ENCODE peak calls at places on chromosome 5, in nine cellular contexts. F is H4; Q is AG09319; P is HFFc6; U is posterior cingulate gyrus; B is endothelial cell; L is stimulated activated CD4-positive, alpha-beta T cell treated with anti-CD3 and anti-CD28 coated beads, Interleukin-4, amount 100 ng/mL, for 4 hours; Y is progenitor cell of endocrine pancreas; T is activated CD8-positive, alpha-beta T cell treated with anti-CD3 and anti-CD28 coated beads, Interleukin-2, amount 10 ng/mL, durations not matched to agents 7 days and 5 days. G is an unnamed sample.

GRCh38 chr5:168167338-168167737 is 124.1 kb upstream of the WWC1 start:
- DNase-seq in F (no peak), Q (no peak), P (no peak), U (no peak), B (no peak), L (no peak), Y (no peak), T (no peak), G (no peak)

GRCh38 chr5:78660401-78660800 is 11.8 kb upstream of the LHFPL2 start:
- DNase-seq in F (no peak), Q (no peak), P (no peak), U (no peak), B (no peak), L (no peak), Y (no peak), T (no peak), G (no peak)

GRCh38 chr5:177147239-177147638 is 13.7 kb downstream of the NSD1 start:
- DNase-seq in F (no peak), Q (no peak), P (peak), U (no peak), B (no peak), L (no peak), Y (no peak), T (no peak), G (no peak)

GRCh38 chr5:131999991-132000490 is 11.4 kb downstream of the ACSL6 start:
- DNase-seq in F (no peak), Q (no peak), P (no peak), U (no peak), B (no peak), L (no peak), Y (no peak), T (no peak), G (no peak)

GRCh38 chr5:150146862-150147579 is 8.6 kb downstream of the PDGFRB start:
- DNase-seq in F (no peak), Q (no peak), P (no peak), U (peak), B (no peak), L (no peak), Y (no peak), T (no peak), G (no peak)

GRCh38 chr5:141680751-141681201 is 1.3 kb downstream of the ARAP3 start:
- DNase-seq in F (peak), Q (no peak), P (no peak), U (no peak), B (peak), L (no peak), Y (no peak), T (no peak), G (peak)

GRCh38 chr5:160020969-160021368 is 12.0 kb downstream of the TTC1 start:
- DNase-seq in F (peak), Q (no peak), P (no peak), U (no peak), B (no peak), L (no peak), Y (no peak), T (no peak), G (no peak)

GRCh38 chr5:92652735-92653134 is 928.3 kb downstream of the NR2F1-AS1 start:
- DNase-seq in F (no peak), Q (peak), P (no peak), U (no peak), B (no peak), L (no peak), Y (no peak), T (no peak), G (no peak)

GRCh38 chr5:103589416-103590175 is 27.0 kb upstream of the NUDT12 start:
- DNase-seq in F (no peak), Q (no peak), P (no peak), U (no peak), B (no peak), L (no peak), Y (no peak), T (no peak), G (no peak)

GRCh38 chr5:68154119-68154857 is 61.3 kb upstream of the PIK3R1 start:
- DNase-seq in F (no peak), Q (no peak), P (no peak), U (no peak), B (no peak), L (no peak), Y (no peak), T (no peak), G (no peak)

GRCh38 chr5:37517686-37518085 is 138.6 kb downstream of the WDR70 start:
- DNase-seq in F (no peak), Q (no peak), P (no peak), U (no peak), B (no peak), L (no peak), Y (no peak), T (no peak), G (no peak)

GRCh38 chr5:72138943-72139467 is 31.7 kb downstream of the MAP1B start:
- DNase-seq in F (peak), Q (peak), P (peak), U (no peak), B (no peak), L (no peak), Y (no peak), T (peak), G (no peak)

GRCh38 chr5:94153736-94154450 is 412.5 kb upstream of the POU5F2 start:
- DNase-seq in F (no peak), Q (peak), P (no peak), U (no peak), B (no peak), L (no peak), Y (no peak), T (no peak), G (no peak)

GRCh38 chr5:77627869-77628674 is 10.4 kb downstream of the OTP start:
- DNase-seq in F (no peak), Q (no peak), P (no peak), U (no peak), B (no peak), L (no peak), Y (no peak), T (no peak), G (no peak)

GRCh38 chr5:1799110-1799601 is 481 bp downstream of the MRPL36 start:
- DNase-seq in F (no peak), Q (no peak), P (no peak), U (no peak), B (peak), L (no peak), Y (no peak), T (peak), G (no peak)

GRCh38 chr5:12023614-12024241 is 119.5 kb upstream of the CTNND2 start:
- DNase-seq in F (peak), Q (no peak), P (peak), U (no peak), B (peak), L (no peak), Y (no peak), T (no peak), G (peak)

GRCh38 chr5:10049825-10050455 is 199.7 kb downstream of the ATPSCKMT start:
- DNase-seq in F (no peak), Q (no peak), P (peak), U (no peak), B (no peak), L (no peak), Y (no peak), T (no peak), G (no peak)

GRCh38 chr5:40432836-40433235 is 246.9 kb upstream of the PTGER4 start:
- DNase-seq in F (no peak), Q (no peak), P (no peak), U (no peak), B (no peak), L (no peak), Y (no peak), T (no peak), G (no peak)

GRCh38 chr5:142769793-142770649 is at the start of gene ARHGAP26:
- DNase-seq in F (peak), Q (peak), P (peak), U (peak), B (peak), L (peak), Y (peak), T (peak), G (peak)

GRCh38 chr5:351911-352225 is 30.4 kb downstream of the AHRR start:
- DNase-seq in F (no peak), Q (no peak), P (no peak), U (no peak), B (no peak), L (no peak), Y (no peak), T (no peak), G (no peak)

GRCh38 chr5:90483206-90483605 is 8.5 kb downstream of the POLR3G start:
- DNase-seq in F (no peak), Q (no peak), P (no peak), U (no peak), B (no peak), L (no peak), Y (no peak), T (no peak), G (no peak)

GRCh38 chr5:157049605-157050004 is 9.3 kb downstream of the HAVCR1 start:
- DNase-seq in F (no peak), Q (no peak), P (no peak), U (no peak), B (no peak), L (no peak), Y (no peak), T (no peak), G (no peak)